ENCODE peak calls at places on chromosomes 5 and 9, in eight cellular contexts. One of them, this sample, is unnamed.

GRCh38 chr9:129321511-129322021 is 143.5 kb upstream of the IER5L start:
- DNase-seq in HT1080: no peak
- DNase-seq in fibroblast of mammary gland: no peak
- DNase-seq in stimulated activated CD4-positive, alpha-beta T cell treated with anti-CD3 and anti-CD28 coated beads, TNF-alpha, amount 100 ng/mL, for 1 hour: no peak
- DNase-seq in activated effector memory CD4-positive, alpha-beta T cell treated with anti-CD3 and anti-CD28 coated beads, Interleukin-2, amount 50 U/mL, for 16 hours: peak
- DNase-seq in iris pigment epithelial cell: no peak
- DNase-seq in renal cortical epithelial cell: no peak
- DNase-seq in activated T-cell treated with anti-CD3 and anti-CD28 coated beads for 1 hour: no peak
- DNase-seq in this sample: no peak

GRCh38 chr9:82764270-82764669 is 298.7 kb downstream of the RASEF start:
- DNase-seq in fibroblast of mammary gland: no peak
- DNase-seq in activated T-cell treated with anti-CD3 and anti-CD28 coated beads for 1 hour: no peak
- DNase-seq in activated effector memory CD4-positive, alpha-beta T cell treated with anti-CD3 and anti-CD28 coated beads, Interleukin-2, amount 50 U/mL, for 16 hours: no peak
- DNase-seq in iris pigment epithelial cell: no peak
- DNase-seq in renal cortical epithelial cell: no peak
- DNase-seq in HT1080: no peak
- DNase-seq in stimulated activated CD4-positive, alpha-beta T cell treated with anti-CD3 and anti-CD28 coated beads, TNF-alpha, amount 100 ng/mL, for 1 hour: no peak
- DNase-seq in this sample: no peak

GRCh38 chr9:34396276-34397214 is 19.8 kb upstream of the MYORG start:
- DNase-seq in activated T-cell treated with anti-CD3 and anti-CD28 coated beads for 1 hour: no peak
- DNase-seq in stimulated activated CD4-positive, alpha-beta T cell treated with anti-CD3 and anti-CD28 coated beads, TNF-alpha, amount 100 ng/mL, for 1 hour: no peak
- DNase-seq in iris pigment epithelial cell: no peak
- DNase-seq in HT1080: no peak
- DNase-seq in activated effector memory CD4-positive, alpha-beta T cell treated with anti-CD3 and anti-CD28 coated beads, Interleukin-2, amount 50 U/mL, for 16 hours: no peak
- DNase-seq in fibroblast of mammary gland: no peak
- DNase-seq in renal cortical epithelial cell: no peak
- DNase-seq in this sample: no peak

GRCh38 chr5:160230686-160231527 is 1.6 kb downstream of the FABP6 start:
- DNase-seq in stimulated activated CD4-positive, alpha-beta T cell treated with anti-CD3 and anti-CD28 coated beads, TNF-alpha, amount 100 ng/mL, for 1 hour: no peak
- DNase-seq in renal cortical epithelial cell: peak
- DNase-seq in HT1080: peak
- DNase-seq in iris pigment epithelial cell: peak
- DNase-seq in activated effector memory CD4-positive, alpha-beta T cell treated with anti-CD3 and anti-CD28 coated beads, Interleukin-2, amount 50 U/mL, for 16 hours: no peak
- DNase-seq in activated T-cell treated with anti-CD3 and anti-CD28 coated beads for 1 hour: no peak
- DNase-seq in fibroblast of mammary gland: peak
- DNase-seq in this sample: peak

GRCh38 chr5:392431-392988 is 50.5 kb upstream of the EXOC3 start:
- DNase-seq in HT1080: peak
- DNase-seq in renal cortical epithelial cell: peak
- DNase-seq in activated T-cell treated with anti-CD3 and anti-CD28 coated beads for 1 hour: peak
- DNase-seq in fibroblast of mammary gland: no peak
- DNase-seq in iris pigment epithelial cell: peak
- DNase-seq in activated effector memory CD4-positive, alpha-beta T cell treated with anti-CD3 and anti-CD28 coated beads, Interleukin-2, amount 50 U/mL, for 16 hours: peak
- DNase-seq in stimulated activated CD4-positive, alpha-beta T cell treated with anti-CD3 and anti-CD28 coated beads, TNF-alpha, amount 100 ng/mL, for 1 hour: peak
- DNase-seq in this sample: no peak

GRCh38 chr9:16710888-16711287 is 159.6 kb downstream of the BNC2 start:
- DNase-seq in iris pigment epithelial cell: no peak
- DNase-seq in fibroblast of mammary gland: no peak
- DNase-seq in stimulated activated CD4-positive, alpha-beta T cell treated with anti-CD3 and anti-CD28 coated beads, TNF-alpha, amount 100 ng/mL, for 1 hour: no peak
- DNase-seq in HT1080: no peak
- DNase-seq in activated effector memory CD4-positive, alpha-beta T cell treated with anti-CD3 and anti-CD28 coated beads, Interleukin-2, amount 50 U/mL, for 16 hours: no peak
- DNase-seq in activated T-cell treated with anti-CD3 and anti-CD28 coated beads for 1 hour: no peak
- DNase-seq in renal cortical epithelial cell: no peak
- DNase-seq in this sample: no peak

GRCh38 chr5:175444060-175444904 is at the start of gene DRD1:
- DNase-seq in activated T-cell treated with anti-CD3 and anti-CD28 coated beads for 1 hour: peak
- DNase-seq in activated effector memory CD4-positive, alpha-beta T cell treated with anti-CD3 and anti-CD28 coated beads, Interleukin-2, amount 50 U/mL, for 16 hours: peak
- DNase-seq in HT1080: no peak
- DNase-seq in iris pigment epithelial cell: peak
- DNase-seq in renal cortical epithelial cell: no peak
- DNase-seq in stimulated activated CD4-positive, alpha-beta T cell treated with anti-CD3 and anti-CD28 coated beads, TNF-alpha, amount 100 ng/mL, for 1 hour: peak
- DNase-seq in fibroblast of mammary gland: peak
- DNase-seq in this sample: no peak

GRCh38 chr5:93058309-93058708 is 522.7 kb downstream of the NR2F1-AS1 start:
- DNase-seq in fibroblast of mammary gland: peak
- DNase-seq in renal cortical epithelial cell: no peak
- DNase-seq in stimulated activated CD4-positive, alpha-beta T cell treated with anti-CD3 and anti-CD28 coated beads, TNF-alpha, amount 100 ng/mL, for 1 hour: no peak
- DNase-seq in iris pigment epithelial cell: peak
- DNase-seq in activated T-cell treated with anti-CD3 and anti-CD28 coated beads for 1 hour: no peak
- DNase-seq in activated effector memory CD4-positive, alpha-beta T cell treated with anti-CD3 and anti-CD28 coated beads, Interleukin-2, amount 50 U/mL, for 16 hours: no peak
- DNase-seq in HT1080: no peak
- DNase-seq in this sample: peak

GRCh38 chr9:12718482-12719026 is 25.4 kb downstream of the TYRP1 start:
- DNase-seq in activated T-cell treated with anti-CD3 and anti-CD28 coated beads for 1 hour: no peak
- DNase-seq in HT1080: peak
- DNase-seq in activated effector memory CD4-positive, alpha-beta T cell treated with anti-CD3 and anti-CD28 coated beads, Interleukin-2, amount 50 U/mL, for 16 hours: no peak
- DNase-seq in iris pigment epithelial cell: peak
- DNase-seq in stimulated activated CD4-positive, alpha-beta T cell treated with anti-CD3 and anti-CD28 coated beads, TNF-alpha, amount 100 ng/mL, for 1 hour: no peak
- DNase-seq in renal cortical epithelial cell: peak
- DNase-seq in fibroblast of mammary gland: no peak
- DNase-seq in this sample: no peak

GRCh38 chr5:116446356-116447005 is 128.1 kb downstream of the SEMA6A start:
- DNase-seq in activated T-cell treated with anti-CD3 and anti-CD28 coated beads for 1 hour: no peak
- DNase-seq in HT1080: no peak
- DNase-seq in renal cortical epithelial cell: no peak
- DNase-seq in stimulated activated CD4-positive, alpha-beta T cell treated with anti-CD3 and anti-CD28 coated beads, TNF-alpha, amount 100 ng/mL, for 1 hour: no peak
- DNase-seq in iris pigment epithelial cell: no peak
- DNase-seq in activated effector memory CD4-positive, alpha-beta T cell treated with anti-CD3 and anti-CD28 coated beads, Interleukin-2, amount 50 U/mL, for 16 hours: no peak
- DNase-seq in fibroblast of mammary gland: no peak
- DNase-seq in this sample: no peak

GRCh38 chr5:124591583-124591982 is 154.9 kb downstream of the ZNF608 start:
- DNase-seq in stimulated activated CD4-positive, alpha-beta T cell treated with anti-CD3 and anti-CD28 coated beads, TNF-alpha, amount 100 ng/mL, for 1 hour: no peak
- DNase-seq in fibroblast of mammary gland: no peak
- DNase-seq in renal cortical epithelial cell: no peak
- DNase-seq in iris pigment epithelial cell: no peak
- DNase-seq in activated T-cell treated with anti-CD3 and anti-CD28 coated beads for 1 hour: no peak
- DNase-seq in activated effector memory CD4-positive, alpha-beta T cell treated with anti-CD3 and anti-CD28 coated beads, Interleukin-2, amount 50 U/mL, for 16 hours: no peak
- DNase-seq in HT1080: no peak
- DNase-seq in this sample: no peak

GRCh38 chr9:87725356-87725899 is 491 bp upstream of the CTSL start:
- DNase-seq in activated T-cell treated with anti-CD3 and anti-CD28 coated beads for 1 hour: no peak
- DNase-seq in renal cortical epithelial cell: no peak
- DNase-seq in iris pigment epithelial cell: peak
- DNase-seq in fibroblast of mammary gland: peak
- DNase-seq in stimulated activated CD4-positive, alpha-beta T cell treated with anti-CD3 and anti-CD28 coated beads, TNF-alpha, amount 100 ng/mL, for 1 hour: no peak
- DNase-seq in HT1080: no peak
- DNase-seq in activated effector memory CD4-positive, alpha-beta T cell treated with anti-CD3 and anti-CD28 coated beads, Interleukin-2, amount 50 U/mL, for 16 hours: no peak
- DNase-seq in this sample: no peak

GRCh38 chr9:133967024-133967741 is 24.9 kb downstream of the VAV2 start:
- DNase-seq in fibroblast of mammary gland: no peak
- DNase-seq in stimulated activated CD4-positive, alpha-beta T cell treated with anti-CD3 and anti-CD28 coated beads, TNF-alpha, amount 100 ng/mL, for 1 hour: no peak
- DNase-seq in activated effector memory CD4-positive, alpha-beta T cell treated with anti-CD3 and anti-CD28 coated beads, Interleukin-2, amount 50 U/mL, for 16 hours: no peak
- DNase-seq in renal cortical epithelial cell: peak
- DNase-seq in activated T-cell treated with anti-CD3 and anti-CD28 coated beads for 1 hour: no peak
- DNase-seq in HT1080: no peak
- DNase-seq in iris pigment epithelial cell: peak
- DNase-seq in this sample: peak

This sample was measured in NCI-H226.